ENCODE peak calls at places on chromosomes 12 and 14, in seven cellular contexts. Z, X, A, T, O, J and I are unnamed samples.
A peak's percentile ranks its signal among the peaks of the same experiment; 100 is the strongest.

GRCh38 chr14:53999061-53999488 is 42.5 kb upstream of the BMP4 start:
- DNase-seq in Z (peak; percentile 75), X (no peak), A (peak; percentile 73), T (no peak), O (peak; percentile 30), J (no peak), I (no peak)

GRCh38 chr12:78085562-78086182 is 255.0 kb downstream of the NAV3 start:
- DNase-seq in Z (peak; percentile 85), X (no peak), A (peak; percentile 49), T (no peak), O (no peak), J (no peak), I (no peak)

GRCh38 chr14:100708349-100709217 is 18.1 kb upstream of the DLK1 start:
- DNase-seq in Z (no peak), X (no peak), A (peak; percentile 42), T (peak; percentile 8), O (peak; percentile 93), J (no peak), I (peak; percentile 71)

GRCh38 chr14:69043007-69043444 is 63.9 kb upstream of the ACTN1 start:
- DNase-seq in Z (no peak), X (no peak), A (no peak), T (no peak), O (peak; percentile 44), J (no peak), I (no peak)

GRCh38 chr14:60757617-60758016 is 23.1 kb downstream of the MNAT1 start:
- DNase-seq in Z (no peak), X (no peak), A (peak; percentile 57), T (no peak), O (no peak), J (no peak), I (no peak)

GRCh38 chr14:104975481-104976197 is 2.5 kb downstream of the AHNAK2 start:
- DNase-seq in Z (no peak), X (no peak), A (no peak), T (no peak), O (no peak), J (no peak), I (no peak)

GRCh38 chr12:120835657-120836056 is 68.5 kb downstream of the SPPL3 start:
- DNase-seq in Z (no peak), X (no peak), A (peak; percentile 40), T (no peak), O (no peak), J (no peak), I (no peak)

GRCh38 chr14:101068958-101069549 is 165.5 kb upstream of the RTL1 start:
- DNase-seq in Z (no peak), X (no peak), A (no peak), T (no peak), O (no peak), J (no peak), I (no peak)

GRCh38 chr12:41026151-41026550 is 162.0 kb upstream of the PDZRN4 start:
- DNase-seq in Z (no peak), X (no peak), A (no peak), T (no peak), O (no peak), J (no peak), I (peak; percentile 55)

GRCh38 chr12:48979602-48980388 is 1.7 kb downstream of the WNT1 start:
- DNase-seq in Z (no peak), X (peak; percentile 35), A (no peak), T (no peak), O (no peak), J (no peak), I (no peak)

GRCh38 chr14:69720912-69721311 is 46.0 kb upstream of the SRSF5 start:
- DNase-seq in Z (peak; percentile 78), X (no peak), A (no peak), T (no peak), O (no peak), J (no peak), I (no peak)

GRCh38 chr12:13103391-13104033 is at the start of gene GSG1:
- DNase-seq in Z (no peak), X (no peak), A (peak; percentile 36), T (no peak), O (no peak), J (no peak), I (no peak)

GRCh38 chr14:102462391-102462790 is 47.2 kb downstream of the ANKRD9 start:
- DNase-seq in Z (no peak), X (no peak), A (no peak), T (no peak), O (no peak), J (no peak), I (no peak)

GRCh38 chr12:108642269-108642870 is 8.7 kb upstream of the SELPLG start:
- DNase-seq in Z (no peak), X (no peak), A (no peak), T (no peak), O (no peak), J (no peak), I (no peak)

GRCh38 chr12:79360936-79361335 is 329.8 kb downstream of the PAWR start:
- DNase-seq in Z (peak; percentile 72), X (no peak), A (peak; percentile 14), T (no peak), O (no peak), J (no peak), I (peak; percentile 52)

GRCh38 chr14:94601961-94602391 is 10.2 kb upstream of the SERPINA3 start:
- DNase-seq in Z (peak; percentile 76), X (no peak), A (peak; percentile 98), T (no peak), O (no peak), J (peak; percentile 63), I (no peak)

GRCh38 chr14:96832351-96832750 is 35.2 kb downstream of the VRK1 start:
- DNase-seq in Z (no peak), X (no peak), A (no peak), T (no peak), O (no peak), J (no peak), I (no peak)

GRCh38 chr12:92096346-92097136 is 49.1 kb downstream of the BTG1 start:
- DNase-seq in Z (no peak), X (no peak), A (no peak), T (no peak), O (no peak), J (no peak), I (no peak)